ENCODE peak calls at places on chromosomes 2 and 18, in nine cellular contexts. K, S, T, C, M, Y, X, E and Q are unnamed samples.

GRCh38 chr2:200305797-200306718 is at the start of gene SPATS2L:
- DNase-seq in K (peak; percentile 58), S (peak; percentile 88), T (no peak), C (peak; percentile 94), M (peak; percentile 73), Y (peak; percentile 54), X (peak; percentile 82), E (peak; percentile 78), Q (peak; percentile 81)

GRCh38 chr18:59067873-59068272 is 71.8 kb upstream of the SEC11C start:
- DNase-seq in K (peak; percentile 21), S (no peak), T (no peak), C (no peak), M (peak; percentile 38), Y (no peak), X (no peak), E (peak; percentile 55), Q (peak; percentile 48)

GRCh38 chr18:473687-474265 is 26.7 kb downstream of the COLEC12 start:
- DNase-seq in K (no peak), S (no peak), T (no peak), C (no peak), M (no peak), Y (no peak), X (no peak), E (no peak), Q (no peak)

GRCh38 chr2:16317211-16317830 is 348.3 kb downstream of the CYRIA start:
- DNase-seq in K (no peak), S (no peak), T (no peak), C (no peak), M (no peak), Y (no peak), X (no peak), E (no peak), Q (no peak)

GRCh38 chr2:146940016-146940685 is 904.7 kb upstream of the ACVR2A start:
- DNase-seq in K (no peak), S (no peak), T (no peak), C (no peak), M (no peak), Y (peak; percentile 21), X (peak; percentile 84), E (peak; percentile 22), Q (peak; percentile 1)

GRCh38 chr2:112648081-112648480 is 2.3 kb downstream of the SLC20A1 start:
- DNase-seq in K (no peak), S (no peak), T (no peak), C (no peak), M (no peak), Y (no peak), X (no peak), E (no peak), Q (no peak)

GRCh38 chr18:57942493-57942892 is 101.5 kb upstream of the NEDD4L start:
- DNase-seq in K (no peak), S (no peak), T (no peak), C (no peak), M (no peak), Y (no peak), X (no peak), E (no peak), Q (no peak)

GRCh38 chr2:157838442-157839161 is 37.5 kb downstream of the ACVR1 start:
- DNase-seq in K (peak; percentile 15), S (peak; percentile 71), T (peak; percentile 32), C (no peak), M (no peak), Y (peak; percentile 45), X (peak; percentile 60), E (peak; percentile 78), Q (peak; percentile 91)

GRCh38 chr2:46120792-46121565 is 176.2 kb upstream of the EPAS1 start:
- DNase-seq in K (no peak), S (no peak), T (no peak), C (no peak), M (no peak), Y (no peak), X (no peak), E (no peak), Q (no peak)

GRCh38 chr18:46894124-46894523 is 23.2 kb downstream of the PIAS2 start:
- DNase-seq in K (peak; percentile 42), S (no peak), T (no peak), C (no peak), M (peak; percentile 32), Y (no peak), X (no peak), E (no peak), Q (no peak)

GRCh38 chr2:109557309-109557708 is 56.5 kb downstream of the SEPTIN10 start:
- DNase-seq in K (no peak), S (no peak), T (no peak), C (no peak), M (no peak), Y (no peak), X (no peak), E (no peak), Q (no peak)

GRCh38 chr18:74255022-74255658 is 36.6 kb downstream of the CYB5A start:
- DNase-seq in K (no peak), S (no peak), T (no peak), C (no peak), M (no peak), Y (no peak), X (no peak), E (no peak), Q (no peak)